ENCODE peak calls at places on chromosomes 11 and 22, in nine cellular contexts. F, H, O, T, K, E, N, Q and W are unnamed samples.

GRCh38 chr11:66951927-66952337 is 6.3 kb downstream of the PC start:
- DNase-seq in F (peak), H (no peak), O (no peak), T (no peak), K (peak), E (peak), N (no peak), Q (no peak), W (no peak)

GRCh38 chr11:111570796-111571195 is 30.3 kb downstream of the LAYN start:
- DNase-seq in F (peak), H (no peak), O (no peak), T (no peak), K (no peak), E (no peak), N (no peak), Q (no peak), W (no peak)

GRCh38 chr11:127966821-127967220 is 620.5 kb downstream of the ETS1 start:
- DNase-seq in F (no peak), H (no peak), O (no peak), T (no peak), K (no peak), E (no peak), N (no peak), Q (no peak), W (no peak)

GRCh38 chr11:10375280-10376048 is 70.6 kb downstream of the ADM start:
- DNase-seq in F (peak), H (peak), O (no peak), T (no peak), K (peak), E (peak), N (peak), Q (no peak), W (no peak)

GRCh38 chr22:46737105-46737975 is 712 bp downstream of the CERK start:
- DNase-seq in F (no peak), H (no peak), O (no peak), T (peak), K (no peak), E (peak), N (no peak), Q (peak), W (no peak)

GRCh38 chr22:35589071-35589735 is 27.9 kb downstream of the MB start:
- DNase-seq in F (peak), H (peak), O (peak), T (peak), K (peak), E (peak), N (peak), Q (no peak), W (peak)

GRCh38 chr11:73184953-73185671 is 33.0 kb upstream of the P2RY2 start:
- DNase-seq in F (peak), H (no peak), O (no peak), T (peak), K (peak), E (peak), N (no peak), Q (peak), W (no peak)

GRCh38 chr11:90646706-90647105 is 423.9 kb upstream of the CHORDC1 start:
- DNase-seq in F (no peak), H (no peak), O (no peak), T (no peak), K (no peak), E (no peak), N (no peak), Q (no peak), W (peak)

GRCh38 chr11:65593518-65594414 is 1.8 kb downstream of the KCNK7 start:
- DNase-seq in F (no peak), H (no peak), O (no peak), T (no peak), K (no peak), E (peak), N (no peak), Q (peak), W (no peak)

GRCh38 chr22:19495562-19496323 is 16.0 kb downstream of the CDC45 start:
- DNase-seq in F (peak), H (no peak), O (no peak), T (no peak), K (peak), E (peak), N (peak), Q (no peak), W (no peak)

GRCh38 chr11:130202818-130203671 is 43.5 kb downstream of the ST14 start:
- DNase-seq in F (no peak), H (no peak), O (no peak), T (no peak), K (no peak), E (no peak), N (no peak), Q (no peak), W (no peak)

GRCh38 chr22:49566693-49567092 is 261.0 kb downstream of the BRD1 start:
- DNase-seq in F (no peak), H (no peak), O (no peak), T (no peak), K (no peak), E (no peak), N (no peak), Q (no peak), W (no peak)

GRCh38 chr11:13358871-13359270 is 81.3 kb downstream of the BMAL1 start:
- DNase-seq in F (peak), H (peak), O (no peak), T (no peak), K (peak), E (peak), N (no peak), Q (no peak), W (no peak)

GRCh38 chr11:44988111-44988510 is 37.4 kb upstream of the TP53I11 start:
- DNase-seq in F (no peak), H (no peak), O (no peak), T (no peak), K (no peak), E (no peak), N (no peak), Q (no peak), W (no peak)

GRCh38 chr11:124285610-124286344 is 28.0 kb downstream of the OR8D1 start:
- DNase-seq in F (peak), H (peak), O (no peak), T (no peak), K (peak), E (peak), N (no peak), Q (no peak), W (no peak)

GRCh38 chr11:17141156-17141555 is 63.7 kb upstream of the RPS13 start:
- DNase-seq in F (no peak), H (no peak), O (no peak), T (no peak), K (no peak), E (no peak), N (no peak), Q (no peak), W (no peak)

GRCh38 chr22:50059185-50059880 is 1.2 kb upstream of the TTLL8 start:
- DNase-seq in F (peak), H (peak), O (peak), T (no peak), K (peak), E (peak), N (peak), Q (peak), W (no peak)

GRCh38 chr11:3738241-3738640 is 59.1 kb downstream of the NUP98 start:
- DNase-seq in F (no peak), H (no peak), O (no peak), T (no peak), K (peak), E (peak), N (peak), Q (no peak), W (no peak)

GRCh38 chr11:73400293-73400692 is 24.1 kb downstream of the RELT start:
- DNase-seq in F (no peak), H (no peak), O (no peak), T (no peak), K (no peak), E (no peak), N (no peak), Q (no peak), W (no peak)

GRCh38 chr22:36366291-36366708 is 21.5 kb downstream of the MYH9 start:
- DNase-seq in F (no peak), H (no peak), O (no peak), T (no peak), K (no peak), E (peak), N (no peak), Q (no peak), W (no peak)

GRCh38 chr11:77440678-77441077 is 33.2 kb downstream of the PAK1 start:
- DNase-seq in F (no peak), H (no peak), O (no peak), T (no peak), K (no peak), E (no peak), N (no peak), Q (no peak), W (no peak)

GRCh38 chr11:6259638-6260019 is at the start of gene CCKBR:
- DNase-seq in F (no peak), H (no peak), O (no peak), T (no peak), K (no peak), E (no peak), N (no peak), Q (peak), W (no peak)

GRCh38 chr22:27580311-27580897 is 221.2 kb downstream of the MN1 start:
- DNase-seq in F (no peak), H (no peak), O (no peak), T (no peak), K (peak), E (no peak), N (no peak), Q (no peak), W (no peak)

GRCh38 chr22:49589301-49589700 is 238.4 kb downstream of the BRD1 start:
- DNase-seq in F (no peak), H (no peak), O (no peak), T (no peak), K (no peak), E (no peak), N (no peak), Q (no peak), W (no peak)

GRCh38 chr11:68968306-68969255 is 12.2 kb downstream of the MRGPRD start:
- DNase-seq in F (no peak), H (no peak), O (no peak), T (no peak), K (peak), E (no peak), N (no peak), Q (no peak), W (no peak)
- TF ChIP-seq CTCF in F (peak), H (peak), O (no peak), T (no peak), K (peak), E (no peak), N (peak), Q (no peak), W (peak)

GRCh38 chr11:88552377-88553029 is 215.0 kb upstream of the CTSC start:
- DNase-seq in F (peak), H (no peak), O (peak), T (peak), K (peak), E (peak), N (no peak), Q (peak), W (no peak)
- TF ChIP-seq CTCF in F (peak), H (peak), O (peak), T (peak), K (peak), E (peak), N (peak), Q (peak), W (peak)

GRCh38 chr11:35056391-35057093 is 82.4 kb upstream of the CD44 start:
- DNase-seq in F (no peak), H (no peak), O (no peak), T (no peak), K (no peak), E (no peak), N (no peak), Q (no peak), W (no peak)
- TF ChIP-seq CTCF in F (no peak), H (no peak), O (no peak), T (no peak), K (no peak), E (no peak), N (no peak), Q (no peak), W (no peak)

GRCh38 chr11:60710482-60710881 is 11.1 kb downstream of the MS4A8 start:
- DNase-seq in F (no peak), H (no peak), O (no peak), T (no peak), K (no peak), E (no peak), N (no peak), Q (no peak), W (no peak)
- TF ChIP-seq CTCF in F (no peak), H (peak), O (peak), T (no peak), K (no peak), E (no peak), N (no peak), Q (no peak), W (peak)

DNA sequence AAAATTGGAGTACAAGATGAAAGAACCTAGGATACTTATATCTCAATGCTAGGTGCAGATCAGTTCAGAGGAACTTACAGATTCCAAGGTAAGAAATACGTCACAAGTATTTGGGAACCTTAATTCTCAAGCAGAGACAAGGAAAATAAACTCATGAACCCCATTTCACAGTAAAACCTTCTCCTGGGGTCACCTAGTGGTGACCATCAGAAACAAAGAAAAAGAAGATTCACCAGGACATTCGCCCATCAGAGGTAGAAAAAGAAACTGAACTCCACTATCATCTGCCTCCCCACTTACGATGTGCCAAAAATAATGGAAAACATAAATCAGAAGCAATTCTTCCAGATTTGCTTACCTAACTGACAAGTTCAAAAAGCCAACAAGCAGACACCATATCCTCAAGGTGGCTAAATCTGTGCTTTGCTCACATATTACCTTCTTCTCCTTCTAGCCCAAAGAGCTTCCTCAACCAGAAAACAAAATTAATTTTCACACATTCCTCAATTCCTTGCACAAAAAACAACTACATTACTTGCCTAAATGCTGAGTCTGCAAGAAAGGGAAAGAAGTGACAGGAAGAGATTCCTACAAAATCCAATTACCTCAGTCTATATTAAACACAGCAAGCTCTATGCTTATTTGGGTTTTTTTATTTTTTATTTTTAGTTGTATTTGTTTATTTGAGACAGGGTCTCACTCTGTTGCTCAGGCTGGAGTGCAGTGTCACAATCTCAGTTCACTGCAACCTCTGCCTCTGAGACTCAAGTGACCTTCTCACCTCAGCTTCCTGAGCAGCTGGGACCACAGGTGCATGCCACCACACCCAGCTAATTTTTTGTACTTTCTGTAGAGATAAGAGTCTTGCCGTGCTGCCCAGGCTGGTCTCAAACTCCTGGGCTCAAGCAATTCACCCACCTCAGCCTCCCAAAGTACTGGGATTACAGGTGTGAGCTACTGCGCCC is 4.7 kb downstream of the DENND5A start:
- DNase-seq in F (no peak), H (no peak), O (no peak), T (no peak), K (no peak), E (no peak), N (no peak), Q (no peak), W (no peak)
- TF ChIP-seq CTCF in F (peak), H (peak), O (peak), T (peak), K (peak), E (peak), N (peak), Q (no peak), W (peak)

GRCh38 chr11:29040489-29040888 is 932.3 kb downstream of the METTL15 start:
- DNase-seq in F (no peak), H (no peak), O (no peak), T (no peak), K (no peak), E (no peak), N (no peak), Q (no peak), W (no peak)
- TF ChIP-seq CTCF in F (no peak), H (no peak), O (no peak), T (no peak), K (no peak), E (no peak), N (no peak), Q (no peak), W (no peak)

GRCh38 chr11:813037-813436 is 3.3 kb downstream of the RPLP2 start:
- DNase-seq in F (no peak), H (no peak), O (no peak), T (no peak), K (no peak), E (no peak), N (no peak), Q (no peak), W (no peak)

GRCh38 chr11:812390-812789 is 2.6 kb downstream of the RPLP2 start:
- DNase-seq in F (no peak), H (no peak), O (no peak), T (no peak), K (no peak), E (no peak), N (no peak), Q (no peak), W (no peak)

GRCh38 chr11:813440-814096 is 3.8 kb downstream of the RPLP2 start:
- DNase-seq in F (no peak), H (no peak), O (no peak), T (no peak), K (no peak), E (no peak), N (no peak), Q (no peak), W (no peak)

GRCh38 chr11:810040-810567 is 337 bp downstream of the RPLP2 start:
- DNase-seq in F (no peak), H (no peak), O (no peak), T (no peak), K (no peak), E (no peak), N (no peak), Q (no peak), W (no peak)

GRCh38 chr11:811446-812245 is 1.9 kb downstream of the RPLP2 start:
- DNase-seq in F (no peak), H (no peak), O (no peak), T (no peak), K (no peak), E (no peak), N (no peak), Q (no peak), W (no peak)
- TF ChIP-seq CTCF in F (no peak), H (no peak), O (no peak), T (peak), K (peak), E (no peak), N (peak), Q (no peak), W (peak)

GRCh38 chr22:30947821-30948454 is 20.6 kb downstream of the MORC2 start:
- DNase-seq in F (peak), H (no peak), O (no peak), T (no peak), K (peak), E (peak), N (no peak), Q (no peak), W (no peak)
- TF ChIP-seq CTCF in F (peak), H (peak), O (peak), T (peak), K (peak), E (peak), N (peak), Q (peak), W (peak)

GRCh38 chr22:43849731-43850130 is 12.6 kb downstream of the SULT4A1 start:
- DNase-seq in F (no peak), H (no peak), O (no peak), T (no peak), K (no peak), E (no peak), N (no peak), Q (no peak), W (no peak)

GRCh38 chr22:43850529-43850928 is 11.8 kb downstream of the SULT4A1 start:
- DNase-seq in F (no peak), H (no peak), O (no peak), T (no peak), K (no peak), E (no peak), N (no peak), Q (no peak), W (no peak)

GRCh38 chr22:43846966-43847365 is 15.3 kb downstream of the SULT4A1 start:
- DNase-seq in F (no peak), H (no peak), O (no peak), T (no peak), K (no peak), E (no peak), N (no peak), Q (no peak), W (no peak)

GRCh38 chr22:43847376-43848289 is 14.7 kb downstream of the SULT4A1 start:
- DNase-seq in F (no peak), H (no peak), O (no peak), T (no peak), K (no peak), E (no peak), N (no peak), Q (no peak), W (no peak)

DNA sequence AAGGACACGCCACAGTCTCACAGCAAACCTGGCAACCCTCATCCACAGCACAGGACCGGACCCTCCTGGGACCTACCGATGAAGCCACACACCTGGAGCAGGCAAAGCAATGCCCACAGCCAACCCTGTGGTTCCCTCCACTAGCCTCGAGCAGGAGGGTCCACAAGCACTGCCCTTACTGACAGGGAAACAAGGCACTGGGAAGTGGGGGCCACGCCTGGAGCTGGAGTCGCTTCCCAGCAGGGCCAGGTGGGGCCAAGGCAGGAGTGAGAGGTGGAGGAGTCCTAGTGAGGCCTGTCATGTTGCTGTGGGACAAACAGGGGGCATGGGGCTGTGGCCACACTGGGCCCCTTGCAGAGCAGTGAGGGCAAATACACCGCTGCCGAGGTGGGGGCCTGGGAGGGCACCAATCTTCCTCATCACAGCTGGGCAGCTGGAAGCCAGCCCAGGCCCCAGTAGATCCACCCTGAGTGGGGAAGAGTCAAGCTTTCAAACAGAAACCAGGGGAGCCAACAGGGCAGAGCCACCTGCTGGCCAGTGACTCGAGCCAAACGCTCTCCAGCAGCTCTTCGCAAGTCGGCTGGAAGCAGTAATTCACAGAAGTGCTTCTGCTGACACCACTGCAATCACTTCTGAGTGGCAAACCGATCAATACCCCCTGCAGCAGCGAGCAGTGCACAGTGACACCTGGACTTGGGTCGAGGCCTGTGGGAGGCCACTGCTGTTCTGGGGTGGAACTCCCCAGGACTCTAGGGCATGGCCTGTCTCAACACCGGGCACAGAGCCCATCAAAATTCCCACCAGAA is 13.7 kb downstream of the SULT4A1 start:
- DNase-seq in F (peak), H (no peak), O (no peak), T (no peak), K (peak), E (peak), N (no peak), Q (no peak), W (no peak)
- TF ChIP-seq CTCF in F (peak), H (peak), O (peak), T (peak), K (peak), E (peak), N (peak), Q (peak), W (peak)